ENCODE peak calls at places on chromosomes 4 and X, in four cellular contexts. One of them, this sample, is unnamed.

GRCh38 chrX:149302705-149303104 is 202.4 kb downstream of the IDS start:
- DNase-seq in lung: no peak
- DNase-seq in psoas muscle: no peak
- DNase-seq in vagina: no peak
- DNase-seq in this sample: no peak

GRCh38 chr4:122705035-122705434 is 27.5 kb upstream of the BBS12 start:
- DNase-seq in lung: no peak
- DNase-seq in vagina: no peak
- DNase-seq in psoas muscle: no peak
- DNase-seq in this sample: no peak

GRCh38 chrX:81338924-81339323 is 137.0 kb downstream of the SH3BGRL start:
- DNase-seq in vagina: no peak
- DNase-seq in lung: no peak
- DNase-seq in psoas muscle: no peak
- DNase-seq in this sample: no peak

GRCh38 chr4:117400039-117400835 is 314.9 kb upstream of the TRAM1L1 start:
- DNase-seq in vagina: no peak
- DNase-seq in lung: no peak
- DNase-seq in psoas muscle: no peak
- DNase-seq in this sample: no peak

GRCh38 chrX:108036298-108036973 is 8.4 kb upstream of the VSIG1 start:
- DNase-seq in lung: no peak
- DNase-seq in vagina: no peak
- DNase-seq in psoas muscle: no peak
- DNase-seq in this sample: peak

GRCh38 chrX:69284491-69284890 is 119.2 kb upstream of the PJA1 start:
- DNase-seq in lung: no peak
- DNase-seq in psoas muscle: no peak
- DNase-seq in vagina: no peak
- DNase-seq in this sample: no peak

GRCh38 chrX:16666541-16666940 is 16.6 kb downstream of the S100G start:
- DNase-seq in lung: no peak
- DNase-seq in psoas muscle: no peak
- DNase-seq in vagina: no peak
- DNase-seq in this sample: peak

GRCh38 chrX:46665232-46666162 is 91.9 kb downstream of the CHST7 start:
- DNase-seq in lung: no peak
- DNase-seq in psoas muscle: no peak
- DNase-seq in vagina: no peak
- DNase-seq in this sample: no peak

GRCh38 chr4:88953400-88953799 is 103.6 kb downstream of the FAM13A start:
- DNase-seq in psoas muscle: no peak
- DNase-seq in vagina: no peak
- DNase-seq in lung: no peak
- DNase-seq in this sample: no peak

GRCh38 chr4:16264798-16265197 is 38.5 kb upstream of the TAPT1 start:
- DNase-seq in lung: peak
- DNase-seq in psoas muscle: no peak
- DNase-seq in vagina: no peak
- DNase-seq in this sample: peak

GRCh38 chrX:48472851-48473717 is 2.9 kb upstream of the FTSJ1 start:
- DNase-seq in lung: no peak
- DNase-seq in vagina: no peak
- DNase-seq in psoas muscle: no peak
- DNase-seq in this sample: no peak

GRCh38 chr4:108492816-108493595 is 127.4 kb upstream of the RPL34 start:
- DNase-seq in psoas muscle: no peak
- DNase-seq in lung: no peak
- DNase-seq in vagina: no peak
- DNase-seq in this sample: peak

GRCh38 chr4:187603093-187603395 is 392.5 kb upstream of the ZFP42 start:
- DNase-seq in vagina: no peak
- DNase-seq in lung: no peak
- DNase-seq in psoas muscle: no peak
- DNase-seq in this sample: peak

GRCh38 chr4:83282049-83282535 is 2.5 kb downstream of the COQ2 start:
- DNase-seq in psoas muscle: no peak
- DNase-seq in vagina: no peak
- DNase-seq in lung: no peak
- DNase-seq in this sample: peak

GRCh38 chrX:82711432-82711831 is 796.7 kb upstream of the POU3F4 start:
- DNase-seq in psoas muscle: no peak
- DNase-seq in vagina: no peak
- DNase-seq in lung: no peak
- DNase-seq in this sample: no peak

GRCh38 chrX:103733017-103733416 is 22.3 kb downstream of the TMEM31 start:
- DNase-seq in vagina: no peak
- DNase-seq in lung: no peak
- DNase-seq in psoas muscle: no peak
- DNase-seq in this sample: no peak

GRCh38 chr4:8870647-8871416 is 807 bp downstream of the HMX1 start:
- DNase-seq in vagina: no peak
- DNase-seq in psoas muscle: no peak
- DNase-seq in lung: no peak
- DNase-seq in this sample: no peak

GRCh38 chrX:45868425-45868824 is 667.7 kb upstream of the DIPK2B start:
- DNase-seq in lung: no peak
- DNase-seq in psoas muscle: no peak
- DNase-seq in vagina: no peak
- DNase-seq in this sample: no peak

DNA sequence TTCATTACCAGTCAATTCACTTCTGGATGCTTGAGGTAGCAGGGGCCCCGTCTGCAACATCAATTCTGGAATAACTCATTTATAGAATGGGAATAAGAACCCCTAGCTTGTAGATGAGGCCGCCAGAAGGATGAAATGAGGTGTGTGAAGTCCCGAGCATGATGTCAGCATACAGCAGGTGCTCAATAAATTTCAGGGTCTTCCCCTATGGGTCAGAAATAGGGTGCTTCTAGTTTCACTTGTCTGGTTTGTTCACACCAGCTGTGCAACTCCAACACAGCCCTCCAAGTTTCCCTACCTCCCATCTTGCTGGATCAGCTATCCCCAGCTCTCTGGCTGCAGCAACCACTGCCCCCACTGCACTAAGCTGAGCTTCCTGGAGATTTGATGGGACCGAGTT is 13.5 kb downstream of the SLC2A9 start:
- DNase-seq in lung: no peak
- DNase-seq in psoas muscle: no peak
- DNase-seq in vagina: no peak
- DNase-seq in this sample: no peak
- H3K27ac ChIP-seq in lung: no peak
- H3K27ac ChIP-seq in psoas muscle: no peak
- H3K27ac ChIP-seq in vagina: peak
- H3K27ac ChIP-seq in this sample: no peak

GRCh38 chrX:2892816-2893215 is 36.3 kb downstream of the ARSD start:
- DNase-seq in vagina: no peak
- DNase-seq in psoas muscle: no peak
- DNase-seq in lung: no peak
- DNase-seq in this sample: no peak
- H3K27ac ChIP-seq in vagina: no peak
- H3K27ac ChIP-seq in psoas muscle: no peak
- H3K27ac ChIP-seq in lung: no peak
- H3K27ac ChIP-seq in this sample: no peak

GRCh38 chrX:39967348-39967747 is 130.4 kb downstream of the BCOR start:
- DNase-seq in lung: no peak
- DNase-seq in psoas muscle: no peak
- DNase-seq in vagina: no peak
- DNase-seq in this sample: no peak
- H3K27ac ChIP-seq in lung: no peak
- H3K27ac ChIP-seq in psoas muscle: no peak
- H3K27ac ChIP-seq in vagina: no peak
- H3K27ac ChIP-seq in this sample: no peak

DNA sequence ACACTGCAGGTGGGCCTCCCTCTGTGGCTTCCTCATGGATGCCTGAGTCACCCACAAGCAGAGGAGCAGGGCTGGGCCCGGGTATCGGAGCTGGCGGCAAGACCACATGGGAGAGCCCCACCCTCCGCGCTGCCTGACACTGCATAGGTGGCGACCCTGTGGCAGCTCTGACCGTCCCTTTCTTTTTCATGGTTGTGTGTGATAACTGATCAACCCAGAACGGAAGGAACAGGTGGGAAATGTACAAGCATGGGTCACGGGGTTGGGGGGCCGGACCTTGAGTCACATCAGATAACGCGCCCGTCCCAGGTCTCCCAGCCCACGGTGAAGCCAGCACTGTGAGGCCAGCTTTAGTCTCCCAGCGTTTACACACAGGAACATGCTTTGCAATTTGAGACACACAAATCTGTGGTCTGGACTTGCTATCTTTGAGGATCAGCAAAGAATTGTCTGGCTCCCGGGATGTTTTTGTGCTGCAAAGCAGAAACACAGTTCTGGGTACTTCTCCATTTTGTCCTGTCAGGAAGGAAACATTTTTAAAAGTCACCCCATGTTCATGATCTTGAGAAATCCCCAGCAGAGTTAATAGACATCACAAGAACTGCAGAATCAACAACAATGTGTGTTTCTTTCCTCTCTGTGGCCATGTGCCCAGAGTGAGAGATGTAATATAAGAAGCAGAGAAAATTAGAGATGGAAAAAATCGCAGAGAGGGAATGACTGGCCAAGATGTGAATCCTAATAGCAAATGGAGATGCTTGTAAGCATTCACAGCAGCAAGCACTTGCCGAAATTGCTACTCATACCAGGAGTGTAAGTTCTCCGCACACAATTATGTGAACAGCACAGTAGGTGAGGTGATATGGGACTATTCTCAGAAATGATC is 70.1 kb upstream of the CBR4 start:
- DNase-seq in psoas muscle: peak
- DNase-seq in lung: no peak
- DNase-seq in vagina: no peak
- DNase-seq in this sample: peak
- H3K27ac ChIP-seq in psoas muscle: peak
- H3K27ac ChIP-seq in lung: peak
- H3K27ac ChIP-seq in vagina: peak
- H3K27ac ChIP-seq in this sample: no peak

This sample was measured in SJSA1.